ENCODE peak calls at places on chromosome 14, in six cellular contexts. One of them, this sample, is unnamed.

GRCh38 chr14:30355431-30355913 is 203.5 kb upstream of the G2E3 start:
- DNase-seq in transverse colon: no peak
- DNase-seq in esophagus muscularis mucosa: no peak
- DNase-seq in endothelial cell of umbilical vein: no peak
- DNase-seq in GM23338: no peak
- DNase-seq in prostate gland: no peak
- DNase-seq in this sample: no peak

GRCh38 chr14:100069161-100069800 is 4.1 kb downstream of the EVL start:
- DNase-seq in transverse colon: no peak
- DNase-seq in esophagus muscularis mucosa: no peak
- DNase-seq in endothelial cell of umbilical vein: no peak
- DNase-seq in GM23338: no peak
- DNase-seq in prostate gland: no peak
- DNase-seq in this sample: no peak

GRCh38 chr14:52032196-52032865 is 36.5 kb downstream of the NID2 start:
- DNase-seq in transverse colon: no peak
- DNase-seq in esophagus muscularis mucosa: no peak
- DNase-seq in endothelial cell of umbilical vein: no peak
- DNase-seq in GM23338: no peak
- DNase-seq in prostate gland: no peak
- DNase-seq in this sample: no peak

GRCh38 chr14:93717968-93718320 is 70.3 kb downstream of the PRIMA1 start:
- DNase-seq in transverse colon: no peak
- DNase-seq in esophagus muscularis mucosa: no peak
- DNase-seq in endothelial cell of umbilical vein: no peak
- DNase-seq in GM23338: no peak
- DNase-seq in prostate gland: no peak
- DNase-seq in this sample: no peak

GRCh38 chr14:56224691-56225681 is 106.8 kb downstream of the PELI2 start:
- DNase-seq in transverse colon: peak; percentile 76
- DNase-seq in esophagus muscularis mucosa: peak; percentile 84
- DNase-seq in endothelial cell of umbilical vein: no peak
- DNase-seq in GM23338: no peak
- DNase-seq in prostate gland: no peak
- DNase-seq in this sample: no peak

GRCh38 chr14:77203611-77204456 is 22.2 kb downstream of the TMEM63C start:
- DNase-seq in transverse colon: no peak
- DNase-seq in esophagus muscularis mucosa: no peak
- DNase-seq in endothelial cell of umbilical vein: no peak
- DNase-seq in GM23338: no peak
- DNase-seq in prostate gland: no peak
- DNase-seq in this sample: no peak

GRCh38 chr14:94681300-94682060 is 69.3 kb downstream of the SERPINA3 start:
- DNase-seq in transverse colon: peak; percentile 15
- DNase-seq in esophagus muscularis mucosa: no peak
- DNase-seq in endothelial cell of umbilical vein: peak; percentile 14
- DNase-seq in GM23338: peak; percentile 80
- DNase-seq in prostate gland: peak; percentile 13
- DNase-seq in this sample: peak; percentile 92

GRCh38 chr14:20712900-20713299 is 24.3 kb downstream of the ANG start:
- DNase-seq in transverse colon: no peak
- DNase-seq in esophagus muscularis mucosa: no peak
- DNase-seq in endothelial cell of umbilical vein: no peak
- DNase-seq in GM23338: no peak
- DNase-seq in prostate gland: no peak
- DNase-seq in this sample: no peak

GRCh38 chr14:99273025-99273723 is 1.2 kb upstream of the BCL11B start:
- DNase-seq in transverse colon: peak; percentile 63
- DNase-seq in esophagus muscularis mucosa: no peak
- DNase-seq in endothelial cell of umbilical vein: peak; percentile 9
- DNase-seq in GM23338: peak; percentile 73
- DNase-seq in prostate gland: no peak
- DNase-seq in this sample: no peak

GRCh38 chr14:100374891-100375272 is 51.7 kb downstream of the SLC25A47 start:
- DNase-seq in transverse colon: no peak
- DNase-seq in esophagus muscularis mucosa: no peak
- DNase-seq in endothelial cell of umbilical vein: no peak
- DNase-seq in GM23338: no peak
- DNase-seq in prostate gland: no peak
- DNase-seq in this sample: no peak

GRCh38 chr14:71803539-71804260 is 128.5 kb upstream of the RGS6 start:
- DNase-seq in transverse colon: no peak
- DNase-seq in esophagus muscularis mucosa: no peak
- DNase-seq in endothelial cell of umbilical vein: peak; percentile 79
- DNase-seq in GM23338: no peak
- DNase-seq in prostate gland: no peak
- DNase-seq in this sample: no peak

GRCh38 chr14:85444685-85445084 is 85.3 kb upstream of the FLRT2 start:
- DNase-seq in transverse colon: no peak
- DNase-seq in esophagus muscularis mucosa: no peak
- DNase-seq in endothelial cell of umbilical vein: no peak
- DNase-seq in GM23338: no peak
- DNase-seq in prostate gland: no peak
- DNase-seq in this sample: no peak

GRCh38 chr14:22981090-22982012 is 1.0 kb downstream of the AJUBA start:
- DNase-seq in transverse colon: no peak
- DNase-seq in esophagus muscularis mucosa: no peak
- DNase-seq in endothelial cell of umbilical vein: peak; percentile 45
- DNase-seq in GM23338: peak; percentile 44
- DNase-seq in prostate gland: no peak
- DNase-seq in this sample: no peak

GRCh38 chr14:64387232-64387737 is 868 bp upstream of the MTHFD1 start:
- DNase-seq in transverse colon: no peak
- DNase-seq in esophagus muscularis mucosa: no peak
- DNase-seq in endothelial cell of umbilical vein: peak; percentile 41
- DNase-seq in GM23338: peak; percentile 34
- DNase-seq in prostate gland: peak; percentile 19
- DNase-seq in this sample: no peak

GRCh38 chr14:74400328-74400727 is 25.7 kb downstream of the SYNDIG1L start:
- DNase-seq in transverse colon: no peak
- DNase-seq in esophagus muscularis mucosa: no peak
- DNase-seq in endothelial cell of umbilical vein: no peak
- DNase-seq in GM23338: peak; percentile 73
- DNase-seq in prostate gland: no peak
- DNase-seq in this sample: no peak

GRCh38 chr14:23513005-23513412 is 38.6 kb downstream of the ZFHX2 start:
- DNase-seq in transverse colon: no peak
- DNase-seq in esophagus muscularis mucosa: no peak
- DNase-seq in endothelial cell of umbilical vein: no peak
- DNase-seq in GM23338: no peak
- DNase-seq in prostate gland: peak; percentile 11
- DNase-seq in this sample: no peak

GRCh38 chr14:75291331-75291730 is 12.7 kb downstream of the FOS start:
- DNase-seq in transverse colon: no peak
- DNase-seq in esophagus muscularis mucosa: no peak
- DNase-seq in endothelial cell of umbilical vein: no peak
- DNase-seq in GM23338: no peak
- DNase-seq in prostate gland: no peak
- DNase-seq in this sample: no peak

GRCh38 chr14:99527026-99527425 is 45.8 kb downstream of the CCNK start:
- DNase-seq in transverse colon: no peak
- DNase-seq in esophagus muscularis mucosa: no peak
- DNase-seq in endothelial cell of umbilical vein: no peak
- DNase-seq in GM23338: no peak
- DNase-seq in prostate gland: no peak
- DNase-seq in this sample: no peak

GRCh38 chr14:68695326-68695768 is 97.5 kb downstream of the ZFP36L1 start:
- DNase-seq in transverse colon: no peak
- DNase-seq in esophagus muscularis mucosa: no peak
- DNase-seq in endothelial cell of umbilical vein: peak; percentile 96
- DNase-seq in GM23338: no peak
- DNase-seq in prostate gland: no peak
- DNase-seq in this sample: no peak

GRCh38 chr14:33990790-33991189 is 39.9 kb upstream of the EGLN3 start:
- DNase-seq in transverse colon: no peak
- DNase-seq in esophagus muscularis mucosa: no peak
- DNase-seq in endothelial cell of umbilical vein: no peak
- DNase-seq in GM23338: no peak
- DNase-seq in prostate gland: no peak
- DNase-seq in this sample: no peak

GRCh38 chr14:33985242-33985641 is 34.4 kb upstream of the EGLN3 start:
- DNase-seq in transverse colon: no peak
- DNase-seq in esophagus muscularis mucosa: no peak
- DNase-seq in endothelial cell of umbilical vein: no peak
- DNase-seq in GM23338: no peak
- DNase-seq in prostate gland: no peak
- DNase-seq in this sample: no peak

GRCh38 chr14:33987565-33988080 is 36.7 kb upstream of the EGLN3 start:
- DNase-seq in transverse colon: no peak
- DNase-seq in esophagus muscularis mucosa: no peak
- DNase-seq in endothelial cell of umbilical vein: no peak
- DNase-seq in GM23338: no peak
- DNase-seq in prostate gland: no peak
- DNase-seq in this sample: no peak

GRCh38 chr14:33992274-33993050 is 41.6 kb upstream of the EGLN3 start:
- DNase-seq in transverse colon: no peak
- DNase-seq in esophagus muscularis mucosa: no peak
- DNase-seq in endothelial cell of umbilical vein: no peak
- DNase-seq in GM23338: no peak
- DNase-seq in prostate gland: no peak
- DNase-seq in this sample: no peak

DNA sequence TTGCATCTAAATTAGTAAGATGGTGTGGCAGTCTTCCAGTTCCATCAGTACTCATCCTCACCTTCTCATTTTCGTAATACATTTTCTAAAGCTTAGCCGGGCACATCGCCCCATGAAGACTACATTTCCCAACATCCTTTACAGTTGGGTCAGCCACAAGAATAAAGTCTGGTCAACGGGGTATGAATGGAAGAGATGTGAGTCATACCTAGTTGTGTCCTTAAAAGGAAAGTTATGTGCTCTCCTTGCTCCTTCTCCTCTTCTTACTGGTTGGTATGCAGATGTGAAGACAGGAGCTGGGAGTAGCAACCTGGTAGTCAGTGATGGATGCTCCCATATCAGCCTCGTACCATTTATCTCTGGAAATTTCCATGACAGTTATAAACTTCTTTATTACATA is 35.9 kb upstream of the EGLN3 start:
- DNase-seq in transverse colon: no peak
- DNase-seq in esophagus muscularis mucosa: no peak
- DNase-seq in endothelial cell of umbilical vein: peak; percentile 3
- DNase-seq in GM23338: peak; percentile 57
- DNase-seq in prostate gland: no peak
- DNase-seq in this sample: no peak
- TF ChIP-seq CTCF in transverse colon: no peak
- TF ChIP-seq CTCF in esophagus muscularis mucosa: no peak
- TF ChIP-seq CTCF in endothelial cell of umbilical vein: no peak
- TF ChIP-seq CTCF in GM23338: no peak
- TF ChIP-seq CTCF in prostate gland: no peak
- TF ChIP-seq CTCF in this sample: no peak

GRCh38 chr14:49999216-49999761 is 106.4 kb downstream of the ARF6 start:
- DNase-seq in transverse colon: peak; percentile 89
- DNase-seq in esophagus muscularis mucosa: no peak
- DNase-seq in endothelial cell of umbilical vein: peak; percentile 76
- DNase-seq in GM23338: no peak
- DNase-seq in prostate gland: peak; percentile 78
- DNase-seq in this sample: no peak
- TF ChIP-seq POLR2AphosphoS5 in transverse colon: peak; percentile 70
- TF ChIP-seq POLR2AphosphoS5 in esophagus muscularis mucosa: peak; percentile 69
- TF ChIP-seq POLR2AphosphoS5 in endothelial cell of umbilical vein: peak; percentile 58
- TF ChIP-seq POLR2AphosphoS5 in GM23338: no peak
- TF ChIP-seq POLR2AphosphoS5 in prostate gland: peak; percentile 78
- TF ChIP-seq POLR2AphosphoS5 in this sample: peak; percentile 69

GRCh38 chr14:54815016-54815415 is 87.6 kb downstream of the GCH1 start:
- DNase-seq in transverse colon: no peak
- DNase-seq in esophagus muscularis mucosa: no peak
- DNase-seq in endothelial cell of umbilical vein: no peak
- DNase-seq in GM23338: no peak
- DNase-seq in prostate gland: peak; percentile 43
- DNase-seq in this sample: no peak

GRCh38 chr14:54815531-54815930 is 87.1 kb downstream of the GCH1 start:
- DNase-seq in transverse colon: no peak
- DNase-seq in esophagus muscularis mucosa: no peak
- DNase-seq in endothelial cell of umbilical vein: no peak
- DNase-seq in GM23338: no peak
- DNase-seq in prostate gland: no peak
- DNase-seq in this sample: no peak

GRCh38 chr14:54813081-54813480 is 89.5 kb downstream of the GCH1 start:
- DNase-seq in transverse colon: no peak
- DNase-seq in esophagus muscularis mucosa: peak; percentile 45
- DNase-seq in endothelial cell of umbilical vein: no peak
- DNase-seq in GM23338: no peak
- DNase-seq in prostate gland: no peak
- DNase-seq in this sample: peak; percentile 56

GRCh38 chr14:54812661-54813060 is 90.0 kb downstream of the GCH1 start:
- DNase-seq in transverse colon: no peak
- DNase-seq in esophagus muscularis mucosa: peak; percentile 53
- DNase-seq in endothelial cell of umbilical vein: no peak
- DNase-seq in GM23338: no peak
- DNase-seq in prostate gland: no peak
- DNase-seq in this sample: no peak

DNA sequence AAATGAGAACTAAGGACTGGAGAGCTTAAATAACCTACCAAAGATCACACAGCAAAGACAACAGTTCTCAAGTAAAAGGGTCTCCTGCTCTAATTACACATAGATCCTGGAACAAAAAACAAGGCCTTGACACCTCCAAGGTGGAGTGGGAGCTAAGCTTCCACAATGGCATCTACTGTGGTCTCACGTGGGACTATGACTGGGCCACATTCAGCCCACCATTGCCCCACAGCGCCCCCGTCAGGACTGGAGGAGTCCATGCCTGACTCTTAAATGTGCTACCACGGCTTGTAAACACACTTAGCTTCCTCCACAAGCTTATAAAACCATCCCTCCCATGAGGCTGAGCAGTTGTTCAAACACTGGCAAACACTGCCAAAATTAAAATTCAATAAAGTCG is 88.5 kb downstream of the GCH1 start:
- DNase-seq in transverse colon: no peak
- DNase-seq in esophagus muscularis mucosa: no peak
- DNase-seq in endothelial cell of umbilical vein: no peak
- DNase-seq in GM23338: peak; percentile 73
- DNase-seq in prostate gland: no peak
- DNase-seq in this sample: no peak
- TF ChIP-seq CTCF in transverse colon: no peak
- TF ChIP-seq CTCF in esophagus muscularis mucosa: no peak
- TF ChIP-seq CTCF in endothelial cell of umbilical vein: no peak
- TF ChIP-seq CTCF in GM23338: peak; percentile 74
- TF ChIP-seq CTCF in prostate gland: no peak
- TF ChIP-seq CTCF in this sample: no peak

DNA sequence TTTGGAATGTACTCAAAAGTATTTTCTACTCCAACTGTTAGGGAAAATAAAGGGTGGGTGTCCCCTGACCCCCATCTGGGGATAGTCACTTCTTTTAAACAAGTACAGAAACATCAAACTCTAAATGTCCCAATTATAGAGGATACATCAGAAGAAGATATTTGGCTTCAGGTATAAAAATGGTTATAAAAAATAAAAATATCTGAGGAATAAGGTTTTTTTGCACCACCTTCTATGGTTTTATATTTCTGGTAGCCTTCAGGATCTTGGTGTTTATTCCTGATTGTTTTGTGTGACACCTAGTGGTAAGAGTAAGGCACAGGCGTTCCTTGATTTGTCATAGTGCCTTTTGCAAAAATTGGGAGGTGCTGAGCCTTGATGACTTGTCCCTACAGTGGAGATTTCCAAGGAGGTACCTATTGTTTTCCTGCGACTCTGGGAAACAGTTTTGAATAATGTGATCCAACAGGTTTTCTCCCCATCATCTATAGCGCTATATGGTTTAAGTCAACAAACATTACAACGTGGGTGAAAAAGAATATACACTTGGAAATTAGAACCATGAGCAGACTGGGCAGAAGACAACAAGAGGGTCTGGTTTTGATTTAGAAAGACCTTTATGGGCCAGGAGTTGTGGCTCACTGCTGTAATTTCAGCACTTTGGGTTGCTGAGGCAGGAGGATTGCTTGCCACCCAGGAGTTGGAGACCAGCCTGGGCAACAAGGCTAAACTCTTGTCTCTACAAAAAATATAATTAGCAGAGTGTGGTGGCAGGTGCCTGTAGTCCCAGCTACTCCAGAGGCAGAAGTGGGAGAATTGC is 2.5 kb upstream of the NFKBIA start:
- DNase-seq in transverse colon: no peak
- DNase-seq in esophagus muscularis mucosa: no peak
- DNase-seq in endothelial cell of umbilical vein: peak; percentile 64
- DNase-seq in GM23338: peak; percentile 84
- DNase-seq in prostate gland: peak; percentile 45
- DNase-seq in this sample: no peak
- TF ChIP-seq POLR2AphosphoS5 in transverse colon: no peak
- TF ChIP-seq POLR2AphosphoS5 in esophagus muscularis mucosa: peak; percentile 49
- TF ChIP-seq POLR2AphosphoS5 in endothelial cell of umbilical vein: no peak
- TF ChIP-seq POLR2AphosphoS5 in GM23338: no peak
- TF ChIP-seq POLR2AphosphoS5 in prostate gland: peak; percentile 68
- TF ChIP-seq POLR2AphosphoS5 in this sample: peak; percentile 90